ENCODE peak calls at places on chromosomes 13 and 19, in six cellular contexts. M, R, F, J, Y and W are unnamed samples.

GRCh38 chr19:18131841-18132596 is 20.9 kb upstream of the PIK3R2 start:
- DNase-seq in M (no peak), R (no peak), F (no peak), J (no peak), Y (no peak), W (no peak)

GRCh38 chr19:45164577-45165335 is 4.0 kb upstream of the NKPD1 start:
- DNase-seq in M (peak; percentile 37), R (peak; percentile 68), F (no peak), J (no peak), Y (peak; percentile 81), W (peak; percentile 34)

GRCh38 chr19:31096930-31097329 is 252.3 kb downstream of the TSHZ3 start:
- DNase-seq in M (no peak), R (no peak), F (no peak), J (no peak), Y (no peak), W (no peak)

GRCh38 chr19:18274303-18274775 is at the start of gene IQCN:
- DNase-seq in M (peak; percentile 65), R (peak; percentile 28), F (no peak), J (no peak), Y (peak; percentile 36), W (no peak)

GRCh38 chr13:103876571-103876970 is 810.4 kb upstream of the SLC10A2 start:
- DNase-seq in M (no peak), R (peak; percentile 38), F (no peak), J (no peak), Y (peak; percentile 0), W (no peak)

GRCh38 chr19:55593096-55593772 is 6.1 kb downstream of the FIZ1 start:
- DNase-seq in M (peak; percentile 8), R (no peak), F (no peak), J (no peak), Y (no peak), W (no peak)

GRCh38 chr19:42276821-42277220 is 7.8 kb downstream of the CIC start:
- DNase-seq in M (no peak), R (no peak), F (no peak), J (no peak), Y (no peak), W (no peak)

GRCh38 chr13:45860240-45860639 is 8.7 kb upstream of the SIAH3 start:
- DNase-seq in M (no peak), R (no peak), F (no peak), J (no peak), Y (no peak), W (no peak)

GRCh38 chr19:35963514-35963913 is 27.3 kb downstream of the LRFN3 start:
- DNase-seq in M (no peak), R (peak; percentile 56), F (peak; percentile 56), J (no peak), Y (peak; percentile 74), W (peak; percentile 29)

GRCh38 chr19:35442091-35442490 is 6.0 kb upstream of the FFAR2 start:
- DNase-seq in M (no peak), R (no peak), F (no peak), J (peak; percentile 77), Y (no peak), W (no peak)

GRCh38 chr13:93361703-93362102 is 135.1 kb downstream of the GPC6 start:
- DNase-seq in M (no peak), R (no peak), F (no peak), J (no peak), Y (no peak), W (no peak)

GRCh38 chr13:53197424-53197823 is 168.8 kb downstream of the OLFM4 start:
- DNase-seq in M (no peak), R (no peak), F (no peak), J (no peak), Y (no peak), W (no peak)

DNA sequence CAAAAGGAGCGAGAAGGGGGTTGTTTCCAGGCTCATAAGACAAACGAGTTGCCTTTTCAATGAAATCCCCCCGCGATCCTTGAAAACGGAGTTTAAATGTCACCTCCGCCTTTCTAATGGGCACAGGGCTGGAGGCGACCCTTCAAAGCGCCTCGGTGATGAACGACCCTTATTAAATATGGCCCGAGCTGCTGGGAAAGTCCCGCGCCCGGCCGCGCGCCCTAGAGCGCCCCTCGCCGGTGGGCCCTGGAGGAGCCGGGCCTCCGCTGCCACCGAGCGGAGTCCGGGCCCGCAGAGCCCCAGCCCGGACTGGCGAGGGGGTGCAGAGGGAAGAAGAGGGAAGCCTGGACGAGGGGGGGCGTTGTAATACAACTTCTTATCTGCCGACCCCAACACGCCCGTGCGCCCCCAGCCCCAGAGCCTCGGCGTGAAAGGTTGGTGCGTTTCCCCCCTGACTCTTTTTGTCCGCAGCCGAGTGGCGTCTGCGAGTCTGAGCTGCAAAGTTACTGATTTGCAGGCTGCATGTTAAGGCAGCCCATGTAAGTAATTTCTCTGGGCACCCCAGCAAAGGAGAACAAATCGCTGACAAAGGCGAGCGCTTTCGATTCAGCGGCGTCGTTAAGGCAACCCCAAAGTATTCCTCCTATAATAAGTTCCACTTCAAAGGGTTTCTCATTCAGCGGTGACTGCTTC is 11.9 kb downstream of the ZIC5 start:
- DNase-seq in M (no peak), R (no peak), F (no peak), J (no peak), Y (no peak), W (no peak)
- TF ChIP-seq CTCF in M (no peak), R (no peak), F (no peak), J (no peak), Y (no peak), W (no peak)

GRCh38 chr13:44474122-44474910 is 100.7 kb downstream of the SERP2 start:
- DNase-seq in M (no peak), R (peak; percentile 29), F (no peak), J (no peak), Y (peak; percentile 17), W (no peak)
- TF ChIP-seq CTCF in M (no peak), R (no peak), F (no peak), J (no peak), Y (no peak), W (no peak)

GRCh38 chr13:109275848-109276247 is 510.5 kb downstream of the IRS2 start:
- DNase-seq in M (no peak), R (peak; percentile 48), F (no peak), J (no peak), Y (no peak), W (no peak)

GRCh38 chr13:109272595-109273325 is 513.6 kb downstream of the IRS2 start:
- DNase-seq in M (no peak), R (peak; percentile 59), F (no peak), J (no peak), Y (peak; percentile 39), W (no peak)

GRCh38 chr13:109275390-109275789 is 511.0 kb downstream of the IRS2 start:
- DNase-seq in M (no peak), R (no peak), F (no peak), J (no peak), Y (no peak), W (no peak)

GRCh38 chr13:109273326-109273751 is 513.0 kb downstream of the IRS2 start:
- DNase-seq in M (no peak), R (peak; percentile 59), F (no peak), J (no peak), Y (peak; percentile 59), W (no peak)

DNA sequence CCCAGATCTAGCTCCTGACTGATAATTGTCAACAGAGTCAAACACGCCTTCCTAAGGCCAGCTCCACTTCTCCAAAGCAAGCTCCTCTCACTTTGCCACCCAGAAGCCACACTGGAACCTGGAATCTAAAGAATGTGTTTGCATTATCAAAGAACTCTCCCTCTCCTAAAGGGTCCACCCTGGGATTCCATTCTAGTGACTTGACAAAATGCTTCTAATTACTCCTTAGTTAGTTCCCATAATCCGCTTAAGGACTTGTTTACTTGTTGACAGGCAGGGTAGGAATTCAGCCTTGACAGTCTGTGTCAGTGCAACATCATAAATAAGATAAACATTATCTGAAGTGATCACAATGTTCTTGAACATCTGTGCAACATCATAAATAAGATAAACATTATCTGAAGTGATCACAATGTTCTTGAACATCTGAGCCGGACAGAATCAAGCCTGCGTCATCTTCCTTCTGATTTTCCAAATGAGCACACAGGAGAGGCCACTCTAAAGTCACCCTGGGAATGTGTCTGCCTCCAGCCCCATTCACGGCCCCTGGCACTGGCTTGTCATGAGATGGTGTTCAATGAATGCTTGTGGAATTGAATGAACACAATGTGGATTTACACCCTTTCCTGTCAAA is 512.1 kb downstream of the IRS2 start:
- DNase-seq in M (no peak), R (peak; percentile 85), F (peak; percentile 89), J (no peak), Y (peak; percentile 89), W (no peak)
- TF ChIP-seq CTCF in M (no peak), R (no peak), F (no peak), J (no peak), Y (no peak), W (no peak)

GRCh38 chr13:95474992-95475391 is 77.5 kb upstream of the CLDN10 start:
- DNase-seq in M (no peak), R (no peak), F (no peak), J (no peak), Y (no peak), W (no peak)
- TF ChIP-seq CTCF in M (no peak), R (no peak), F (no peak), J (no peak), Y (no peak), W (no peak)

DNA sequence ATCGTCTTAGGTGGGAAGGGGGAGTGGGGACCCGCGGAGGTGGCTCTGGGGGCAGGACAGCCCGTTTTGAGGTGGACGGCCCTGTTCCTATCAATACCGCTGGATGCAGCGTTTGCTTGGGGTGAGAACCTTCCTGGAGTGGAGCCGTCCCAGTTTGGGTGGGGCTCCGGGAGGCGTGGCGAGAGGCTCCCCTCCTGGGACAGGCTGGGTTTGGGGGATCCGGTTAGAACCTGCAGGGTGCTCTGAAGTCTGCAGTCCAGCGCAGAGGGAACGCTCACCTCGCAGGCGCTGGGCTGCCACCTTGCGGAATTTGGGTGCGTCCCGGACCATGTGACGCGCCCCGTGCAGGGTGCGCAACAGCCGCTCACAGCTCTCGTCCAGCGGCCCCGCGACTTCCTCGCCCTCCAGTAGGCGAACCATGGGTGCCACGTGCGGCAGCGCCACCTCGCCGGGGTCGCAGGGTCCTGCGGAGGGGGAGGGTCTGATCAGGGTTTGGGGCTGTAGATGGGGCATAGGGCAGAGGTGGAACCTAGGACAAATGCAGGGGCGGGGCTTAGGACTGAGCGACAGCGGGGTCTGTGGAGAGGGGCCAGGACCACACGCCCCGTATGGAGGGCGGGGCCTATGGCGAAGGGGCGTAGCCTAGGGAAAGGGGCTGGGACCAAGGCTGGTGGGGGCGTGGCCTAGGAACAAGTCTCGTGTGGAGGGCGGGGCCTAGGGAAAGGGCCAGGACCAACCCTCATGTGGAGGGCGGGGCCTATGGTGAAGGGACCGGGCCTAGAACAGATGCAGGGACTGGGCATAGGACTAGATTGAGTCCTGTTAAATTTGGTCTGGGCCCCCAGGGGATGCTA is 13.8 kb downstream of the SH2D3A start:
- DNase-seq in M (peak; percentile 71), R (peak; percentile 59), F (peak; percentile 58), J (peak; percentile 90), Y (peak; percentile 72), W (peak; percentile 66)
- TF ChIP-seq CTCF in M (no peak), R (peak; percentile 18), F (peak; percentile 33), J (peak; percentile 32), Y (peak; percentile 29), W (peak; percentile 12)

GRCh38 chr19:15846923-15847322 is 31.5 kb upstream of the OR10H1 start:
- DNase-seq in M (no peak), R (no peak), F (no peak), J (no peak), Y (no peak), W (no peak)

DNA sequence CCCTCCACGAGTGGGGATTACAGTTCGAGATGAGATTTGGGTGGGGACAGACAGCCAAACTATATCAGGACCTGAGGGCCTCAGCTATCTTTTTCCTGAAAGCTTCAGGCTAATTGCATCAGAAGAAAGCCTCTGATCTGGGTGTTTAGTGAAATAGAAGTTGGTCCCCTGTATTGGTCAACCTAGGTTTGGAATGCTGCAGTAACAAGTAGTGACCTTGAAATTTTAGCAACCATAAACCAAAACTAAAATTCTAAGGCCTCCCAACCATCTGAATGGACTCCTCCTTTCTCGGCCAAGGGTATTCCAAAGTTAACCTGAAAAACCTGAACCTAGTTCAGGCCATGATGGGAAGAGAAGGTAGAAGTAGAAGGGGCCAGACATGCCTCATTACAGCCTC is 34.9 kb upstream of the OR10H1 start:
- DNase-seq in M (no peak), R (no peak), F (no peak), J (no peak), Y (no peak), W (no peak)
- TF ChIP-seq CTCF in M (no peak), R (no peak), F (no peak), J (no peak), Y (no peak), W (no peak)